ENCODE peak calls at places on chromosomes 16 and 17, in seven cellular contexts. One of them, this sample, is unnamed.
A peak's percentile ranks its signal among the peaks of the same experiment; 100 is the strongest.

GRCh38 chr17:5770556-5771270 is 186.4 kb upstream of the NLRP1 start:
- DNase-seq in AG09319: no peak
- DNase-seq in HEK293T: no peak
- DNase-seq in iris pigment epithelial cell: no peak
- DNase-seq in glutamatergic neuron: no peak
- DNase-seq in IMR-90: no peak
- DNase-seq in stimulated activated CD4-positive, alpha-beta T cell treated with anti-CD3 and anti-CD28 coated beads, Interleukin-1b, Interleukin-23, amount 100 ng/mL, for 1 hour: no peak
- DNase-seq in this sample: no peak

GRCh38 chr17:27226611-27227234 is 67.2 kb upstream of the WSB1 start:
- DNase-seq in glutamatergic neuron: no peak
- DNase-seq in stimulated activated CD4-positive, alpha-beta T cell treated with anti-CD3 and anti-CD28 coated beads, Interleukin-1b, Interleukin-23, amount 100 ng/mL, for 1 hour: no peak
- DNase-seq in IMR-90: peak; percentile 75
- DNase-seq in AG09319: no peak
- DNase-seq in iris pigment epithelial cell: peak; percentile 78
- DNase-seq in HEK293T: no peak
- DNase-seq in this sample: peak; percentile 37

GRCh38 chr17:48002920-48003685 is 32.2 kb downstream of the CDK5RAP3 start:
- DNase-seq in iris pigment epithelial cell: peak; percentile 40
- DNase-seq in HEK293T: no peak
- DNase-seq in IMR-90: no peak
- DNase-seq in glutamatergic neuron: peak; percentile 84
- DNase-seq in AG09319: no peak
- DNase-seq in stimulated activated CD4-positive, alpha-beta T cell treated with anti-CD3 and anti-CD28 coated beads, Interleukin-1b, Interleukin-23, amount 100 ng/mL, for 1 hour: no peak
- DNase-seq in this sample: no peak

GRCh38 chr17:30964878-30965277 is 6.0 kb upstream of the RNF135 start:
- DNase-seq in iris pigment epithelial cell: peak; percentile 49
- DNase-seq in HEK293T: no peak
- DNase-seq in AG09319: no peak
- DNase-seq in glutamatergic neuron: no peak
- DNase-seq in stimulated activated CD4-positive, alpha-beta T cell treated with anti-CD3 and anti-CD28 coated beads, Interleukin-1b, Interleukin-23, amount 100 ng/mL, for 1 hour: no peak
- DNase-seq in IMR-90: peak; percentile 40
- DNase-seq in this sample: no peak

GRCh38 chr17:72539981-72540897 is 419.4 kb downstream of the SOX9 start:
- DNase-seq in iris pigment epithelial cell: peak; percentile 51
- DNase-seq in glutamatergic neuron: peak; percentile 92
- DNase-seq in IMR-90: peak; percentile 61
- DNase-seq in HEK293T: peak; percentile 91
- DNase-seq in stimulated activated CD4-positive, alpha-beta T cell treated with anti-CD3 and anti-CD28 coated beads, Interleukin-1b, Interleukin-23, amount 100 ng/mL, for 1 hour: peak; percentile 38
- DNase-seq in AG09319: peak; percentile 40
- DNase-seq in this sample: peak; percentile 10

GRCh38 chr16:28537076-28537475 is 1.7 kb downstream of the NUPR1 start:
- DNase-seq in iris pigment epithelial cell: no peak
- DNase-seq in stimulated activated CD4-positive, alpha-beta T cell treated with anti-CD3 and anti-CD28 coated beads, Interleukin-1b, Interleukin-23, amount 100 ng/mL, for 1 hour: no peak
- DNase-seq in HEK293T: no peak
- DNase-seq in AG09319: no peak
- DNase-seq in IMR-90: no peak
- DNase-seq in glutamatergic neuron: no peak
- DNase-seq in this sample: no peak

GRCh38 chr16:19393226-19394074 is 24.2 kb upstream of the TMC5 start:
- DNase-seq in stimulated activated CD4-positive, alpha-beta T cell treated with anti-CD3 and anti-CD28 coated beads, Interleukin-1b, Interleukin-23, amount 100 ng/mL, for 1 hour: no peak
- DNase-seq in IMR-90: peak; percentile 23
- DNase-seq in glutamatergic neuron: no peak
- DNase-seq in HEK293T: no peak
- DNase-seq in iris pigment epithelial cell: peak; percentile 63
- DNase-seq in AG09319: no peak
- DNase-seq in this sample: no peak

GRCh38 chr16:78045865-78046581 is 23.7 kb downstream of the CLEC3A start:
- DNase-seq in IMR-90: peak; percentile 54
- DNase-seq in iris pigment epithelial cell: peak; percentile 68
- DNase-seq in HEK293T: peak; percentile 83
- DNase-seq in stimulated activated CD4-positive, alpha-beta T cell treated with anti-CD3 and anti-CD28 coated beads, Interleukin-1b, Interleukin-23, amount 100 ng/mL, for 1 hour: no peak
- DNase-seq in glutamatergic neuron: peak; percentile 28
- DNase-seq in AG09319: no peak
- DNase-seq in this sample: peak; percentile 4

GRCh38 chr16:15811778-15812750 is 44.8 kb downstream of the MYH11 start:
- DNase-seq in stimulated activated CD4-positive, alpha-beta T cell treated with anti-CD3 and anti-CD28 coated beads, Interleukin-1b, Interleukin-23, amount 100 ng/mL, for 1 hour: no peak
- DNase-seq in glutamatergic neuron: peak; percentile 39
- DNase-seq in iris pigment epithelial cell: peak; percentile 85
- DNase-seq in HEK293T: no peak
- DNase-seq in IMR-90: peak; percentile 86
- DNase-seq in AG09319: peak; percentile 67
- DNase-seq in this sample: peak; percentile 36

GRCh38 chr17:44820631-44821196 is 9.4 kb downstream of the GJC1 start:
- DNase-seq in HEK293T: peak; percentile 55
- DNase-seq in AG09319: peak; percentile 45
- DNase-seq in glutamatergic neuron: no peak
- DNase-seq in IMR-90: peak; percentile 91
- DNase-seq in stimulated activated CD4-positive, alpha-beta T cell treated with anti-CD3 and anti-CD28 coated beads, Interleukin-1b, Interleukin-23, amount 100 ng/mL, for 1 hour: no peak
- DNase-seq in iris pigment epithelial cell: peak; percentile 90
- DNase-seq in this sample: peak; percentile 51

GRCh38 chr16:66409156-66409555 is 17.9 kb upstream of the BEAN1 start:
- DNase-seq in stimulated activated CD4-positive, alpha-beta T cell treated with anti-CD3 and anti-CD28 coated beads, Interleukin-1b, Interleukin-23, amount 100 ng/mL, for 1 hour: no peak
- DNase-seq in AG09319: no peak
- DNase-seq in glutamatergic neuron: no peak
- DNase-seq in iris pigment epithelial cell: peak; percentile 81
- DNase-seq in IMR-90: peak; percentile 69
- DNase-seq in HEK293T: no peak
- DNase-seq in this sample: no peak

GRCh38 chr17:74833501-74834361 is 26.0 kb downstream of the GRIN2C start:
- DNase-seq in glutamatergic neuron: peak; percentile 45
- DNase-seq in iris pigment epithelial cell: peak; percentile 49
- DNase-seq in AG09319: no peak
- DNase-seq in HEK293T: no peak
- DNase-seq in stimulated activated CD4-positive, alpha-beta T cell treated with anti-CD3 and anti-CD28 coated beads, Interleukin-1b, Interleukin-23, amount 100 ng/mL, for 1 hour: no peak
- DNase-seq in IMR-90: peak; percentile 52
- DNase-seq in this sample: no peak

GRCh38 chr16:73447850-73448249 is 399.9 kb upstream of the ZFHX3 start:
- DNase-seq in iris pigment epithelial cell: no peak
- DNase-seq in glutamatergic neuron: no peak
- DNase-seq in IMR-90: no peak
- DNase-seq in AG09319: no peak
- DNase-seq in HEK293T: no peak
- DNase-seq in stimulated activated CD4-positive, alpha-beta T cell treated with anti-CD3 and anti-CD28 coated beads, Interleukin-1b, Interleukin-23, amount 100 ng/mL, for 1 hour: no peak
- DNase-seq in this sample: no peak

GRCh38 chr17:75549246-75550138 is 24.0 kb downstream of the LLGL2 start:
- DNase-seq in iris pigment epithelial cell: no peak
- DNase-seq in glutamatergic neuron: no peak
- DNase-seq in stimulated activated CD4-positive, alpha-beta T cell treated with anti-CD3 and anti-CD28 coated beads, Interleukin-1b, Interleukin-23, amount 100 ng/mL, for 1 hour: no peak
- DNase-seq in IMR-90: no peak
- DNase-seq in HEK293T: peak; percentile 58
- DNase-seq in AG09319: no peak
- DNase-seq in this sample: no peak

GRCh38 chr17:36036240-36036639 is 18.5 kb upstream of the CCL23 start:
- DNase-seq in IMR-90: no peak
- DNase-seq in HEK293T: no peak
- DNase-seq in iris pigment epithelial cell: no peak
- DNase-seq in glutamatergic neuron: no peak
- DNase-seq in stimulated activated CD4-positive, alpha-beta T cell treated with anti-CD3 and anti-CD28 coated beads, Interleukin-1b, Interleukin-23, amount 100 ng/mL, for 1 hour: no peak
- DNase-seq in AG09319: no peak
- DNase-seq in this sample: no peak

GRCh38 chr17:68320311-68320865 is 29.1 kb downstream of the ARSG start:
- DNase-seq in glutamatergic neuron: no peak
- DNase-seq in stimulated activated CD4-positive, alpha-beta T cell treated with anti-CD3 and anti-CD28 coated beads, Interleukin-1b, Interleukin-23, amount 100 ng/mL, for 1 hour: no peak
- DNase-seq in AG09319: no peak
- DNase-seq in HEK293T: no peak
- DNase-seq in IMR-90: no peak
- DNase-seq in iris pigment epithelial cell: no peak
- DNase-seq in this sample: no peak

GRCh38 chr16:56480776-56481467 is 29.6 kb downstream of the OGFOD1 start:
- DNase-seq in iris pigment epithelial cell: peak; percentile 27
- DNase-seq in glutamatergic neuron: no peak
- DNase-seq in AG09319: no peak
- DNase-seq in stimulated activated CD4-positive, alpha-beta T cell treated with anti-CD3 and anti-CD28 coated beads, Interleukin-1b, Interleukin-23, amount 100 ng/mL, for 1 hour: no peak
- DNase-seq in IMR-90: peak; percentile 2
- DNase-seq in HEK293T: no peak
- DNase-seq in this sample: peak; percentile 3